ENCODE peak calls at places on chromosome 18, in five cellular contexts. O is progenitor cell of endocrine pancreas; U is B cell; A is stimulated activated CD4-positive, alpha-beta T cell treated with anti-CD3 and anti-CD28 coated beads, Interleukin-2, amount 100 ng/mL, for 48 hours; Z is omental fat pad. G is an unnamed sample.

GRCh38 chr18:57518533-57518932 is 68.0 kb downstream of the FECH start:
- DNase-seq in O (no peak), U (no peak), A (no peak), Z (no peak), G (no peak)

GRCh38 chr18:37913051-37913450 is 347.5 kb upstream of the CELF4 start:
- DNase-seq in O (no peak), U (no peak), A (no peak), Z (no peak), G (no peak)

GRCh38 chr18:77858331-77858730 is 608.7 kb downstream of the GALR1 start:
- DNase-seq in O (no peak), U (no peak), A (no peak), Z (no peak), G (no peak)

GRCh38 chr18:43486462-43486861 is 209.2 kb upstream of the SYT4 start:
- DNase-seq in O (no peak), U (no peak), A (no peak), Z (no peak), G (no peak)

GRCh38 chr18:44458777-44459176 is 221.9 kb upstream of the SETBP1 start:
- DNase-seq in O (no peak), U (no peak), A (no peak), Z (no peak), G (no peak)

GRCh38 chr18:47087676-47088075 is 52.3 kb upstream of the ELOA2 start:
- DNase-seq in O (no peak), U (no peak), A (no peak), Z (no peak), G (no peak)

GRCh38 chr18:12944724-12945123 is 3.1 kb upstream of the SEH1L start:
- DNase-seq in O (no peak), U (no peak), A (no peak), Z (no peak), G (no peak)

GRCh38 chr18:65279668-65280305 is 471.0 kb upstream of the CDH7 start:
- DNase-seq in O (no peak), U (no peak), A (no peak), Z (no peak), G (no peak)

GRCh38 chr18:21168880-21169279 is 57.3 kb upstream of the ROCK1 start:
- DNase-seq in O (no peak), U (no peak), A (no peak), Z (no peak), G (no peak)

GRCh38 chr18:25181993-25182392 is 170.0 kb downstream of the ZNF521 start:
- DNase-seq in O (no peak), U (no peak), A (no peak), Z (no peak), G (no peak)

GRCh38 chr18:57708288-57708687 is 86.7 kb upstream of the NARS1 start:
- DNase-seq in O (no peak), U (no peak), A (no peak), Z (no peak), G (no peak)

GRCh38 chr18:22267697-22268096 is 98.3 kb downstream of the GATA6 start:
- DNase-seq in O (no peak), U (no peak), A (no peak), Z (no peak), G (no peak)

GRCh38 chr18:47775961-47776360 is 154.5 kb downstream of the SMAD2 start:
- DNase-seq in O (no peak), U (no peak), A (no peak), Z (no peak), G (no peak)

GRCh38 chr18:23938046-23938756 is 76.4 kb upstream of the TTC39C start:
- DNase-seq in O (no peak), U (no peak), A (no peak), Z (no peak), G (no peak)

GRCh38 chr18:48408727-48409590 is at the start of gene ZBTB7C:
- DNase-seq in O (peak; percentile 24), U (peak; percentile 49), A (peak; percentile 15), Z (no peak), G (peak; percentile 40)

GRCh38 chr18:48407358-48407757 is 1.8 kb downstream of the ZBTB7C start:
- DNase-seq in O (no peak), U (no peak), A (no peak), Z (no peak), G (no peak)

GRCh38 chr18:59659486-59660187 is 37.6 kb downstream of the CCBE1 start:
- DNase-seq in O (no peak), U (no peak), A (no peak), Z (no peak), G (no peak)

GRCh38 chr18:49002881-49003280 is 52.1 kb upstream of the SMAD7 start:
- DNase-seq in O (no peak), U (no peak), A (no peak), Z (no peak), G (no peak)

GRCh38 chr18:8978394-8978793 is 124.1 kb upstream of the NDUFV2 start:
- DNase-seq in O (no peak), U (no peak), A (no peak), Z (no peak), G (no peak)

GRCh38 chr18:24022141-24022540 is 7.6 kb downstream of the TTC39C start:
- DNase-seq in O (no peak), U (no peak), A (no peak), Z (no peak), G (no peak)

GRCh38 chr18:22977847-22978701 is 44.9 kb downstream of the RBBP8 start:
- DNase-seq in O (no peak), U (no peak), A (no peak), Z (no peak), G (no peak)

GRCh38 chr18:22734812-22735627 is 198.1 kb upstream of the RBBP8 start:
- DNase-seq in O (no peak), U (no peak), A (no peak), Z (no peak), G (no peak)

GRCh38 chr18:7789853-7790552 is 222.9 kb downstream of the PTPRM start:
- DNase-seq in O (no peak), U (no peak), A (no peak), Z (no peak), G (no peak)

GRCh38 chr18:43422483-43422882 is 145.2 kb upstream of the SYT4 start:
- DNase-seq in O (no peak), U (no peak), A (no peak), Z (no peak), G (no peak)

GRCh38 chr18:45275367-45276113 is 339.7 kb upstream of the SLC14A2 start:
- DNase-seq in O (no peak), U (no peak), A (peak; percentile 6), Z (no peak), G (no peak)

GRCh38 chr18:32349728-32350395 is 120.8 kb downstream of the GAREM1 start:
- DNase-seq in O (no peak), U (no peak), A (no peak), Z (peak; percentile 83), G (no peak)

GRCh38 chr18:49666045-49666444 is 104.2 kb downstream of the LIPG start:
- DNase-seq in O (no peak), U (no peak), A (no peak), Z (no peak), G (no peak)

GRCh38 chr18:26477828-26478466 is 70.4 kb downstream of the KCTD1 start:
- DNase-seq in O (no peak), U (no peak), A (no peak), Z (no peak), G (no peak)

GRCh38 chr18:31513189-31513907 is 15.4 kb downstream of the DSG2 start:
- DNase-seq in O (no peak), U (no peak), A (no peak), Z (no peak), G (no peak)

GRCh38 chr18:62450546-62451395 is 72.1 kb upstream of the ZCCHC2 start:
- DNase-seq in O (no peak), U (no peak), A (no peak), Z (peak; percentile 54), G (no peak)

G was measured in NCI-H1930.